ENCODE peak calls at places on chromosomes 2 and 18, in eight cellular contexts. K, Q, G, I, N, U, X and T are unnamed samples.

GRCh38 chr18:69402219-69402989 is 1.7 kb downstream of the DOK6 start:
- DNase-seq in K (no peak), Q (no peak), G (no peak), I (no peak), N (peak; percentile 47), U (no peak), X (peak; percentile 12), T (no peak)

GRCh38 chr2:80420530-80421208 is 116.1 kb upstream of the LRRTM1 start:
- DNase-seq in K (no peak), Q (no peak), G (no peak), I (no peak), N (no peak), U (no peak), X (no peak), T (no peak)

GRCh38 chr2:135969655-135970387 is 15.6 kb downstream of the DARS1 start:
- DNase-seq in K (no peak), Q (no peak), G (no peak), I (no peak), N (no peak), U (no peak), X (no peak), T (no peak)

GRCh38 chr2:160418398-160418765 is 75.2 kb downstream of the RBMS1 start:
- DNase-seq in K (no peak), Q (no peak), G (no peak), I (no peak), N (no peak), U (no peak), X (no peak), T (no peak)

GRCh38 chr18:10406172-10406663 is 48.2 kb upstream of the APCDD1 start:
- DNase-seq in K (no peak), Q (no peak), G (no peak), I (no peak), N (no peak), U (no peak), X (no peak), T (no peak)

GRCh38 chr2:10408649-10409579 is 39.2 kb downstream of the ODC1 start:
- DNase-seq in K (peak; percentile 64), Q (peak; percentile 90), G (peak; percentile 84), I (peak; percentile 74), N (peak; percentile 76), U (peak; percentile 96), X (peak; percentile 65), T (peak; percentile 10)

GRCh38 chr18:49723648-49724180 is 89.6 kb downstream of the ACAA2 start:
- DNase-seq in K (peak; percentile 51), Q (no peak), G (peak; percentile 7), I (no peak), N (no peak), U (no peak), X (no peak), T (no peak)

GRCh38 chr2:138059967-138060635 is 95.8 kb downstream of the HNMT start:
- DNase-seq in K (peak; percentile 41), Q (peak; percentile 96), G (no peak), I (no peak), N (no peak), U (no peak), X (peak; percentile 85), T (no peak)

GRCh38 chr2:47255794-47256193 is 100.7 kb upstream of the STPG4 start:
- DNase-seq in K (no peak), Q (no peak), G (no peak), I (no peak), N (no peak), U (no peak), X (no peak), T (no peak)

GRCh38 chr2:64963719-64964118 is 25.5 kb upstream of the SLC1A4 start:
- DNase-seq in K (no peak), Q (no peak), G (no peak), I (no peak), N (no peak), U (no peak), X (no peak), T (no peak)

GRCh38 chr2:16396171-16396570 is 269.5 kb downstream of the CYRIA start:
- DNase-seq in K (no peak), Q (no peak), G (no peak), I (no peak), N (no peak), U (no peak), X (no peak), T (no peak)

GRCh38 chr18:3153107-3153704 is 66.6 kb downstream of the MYOM1 start:
- DNase-seq in K (no peak), Q (no peak), G (no peak), I (no peak), N (no peak), U (no peak), X (no peak), T (no peak)

DNA sequence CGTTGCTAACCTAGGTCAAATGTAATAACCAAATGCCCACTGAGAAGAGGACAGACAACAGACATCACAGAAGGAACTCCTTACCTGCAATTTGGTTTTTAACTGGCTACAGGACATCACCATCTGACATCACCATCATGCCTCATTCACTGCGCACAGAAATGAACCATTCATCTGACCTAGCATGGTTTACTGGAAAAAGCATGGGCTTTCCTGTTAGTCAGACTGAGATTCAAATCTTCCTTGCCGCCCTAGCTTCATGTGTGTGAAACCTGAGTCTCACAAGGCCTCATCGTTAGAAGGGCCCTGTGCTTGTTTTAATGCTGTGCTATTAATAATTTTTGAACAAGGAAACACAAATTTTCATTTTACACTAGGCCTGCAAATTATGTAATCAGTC is 1.1 kb upstream of the HIBCH start:
- DNase-seq in K (no peak), Q (no peak), G (peak; percentile 64), I (no peak), N (no peak), U (no peak), X (no peak), T (no peak)
- H3K27ac ChIP-seq in K (no peak overlapping the region), Q (peak overlapping the region; percentile 92), G (peak overlapping the region; percentile 87), I (no peak overlapping the region), N (peak overlapping the region; percentile 96), U (peak overlapping the region; percentile 91), X (no peak overlapping the region), T (peak overlapping the region; percentile 95)

DNA sequence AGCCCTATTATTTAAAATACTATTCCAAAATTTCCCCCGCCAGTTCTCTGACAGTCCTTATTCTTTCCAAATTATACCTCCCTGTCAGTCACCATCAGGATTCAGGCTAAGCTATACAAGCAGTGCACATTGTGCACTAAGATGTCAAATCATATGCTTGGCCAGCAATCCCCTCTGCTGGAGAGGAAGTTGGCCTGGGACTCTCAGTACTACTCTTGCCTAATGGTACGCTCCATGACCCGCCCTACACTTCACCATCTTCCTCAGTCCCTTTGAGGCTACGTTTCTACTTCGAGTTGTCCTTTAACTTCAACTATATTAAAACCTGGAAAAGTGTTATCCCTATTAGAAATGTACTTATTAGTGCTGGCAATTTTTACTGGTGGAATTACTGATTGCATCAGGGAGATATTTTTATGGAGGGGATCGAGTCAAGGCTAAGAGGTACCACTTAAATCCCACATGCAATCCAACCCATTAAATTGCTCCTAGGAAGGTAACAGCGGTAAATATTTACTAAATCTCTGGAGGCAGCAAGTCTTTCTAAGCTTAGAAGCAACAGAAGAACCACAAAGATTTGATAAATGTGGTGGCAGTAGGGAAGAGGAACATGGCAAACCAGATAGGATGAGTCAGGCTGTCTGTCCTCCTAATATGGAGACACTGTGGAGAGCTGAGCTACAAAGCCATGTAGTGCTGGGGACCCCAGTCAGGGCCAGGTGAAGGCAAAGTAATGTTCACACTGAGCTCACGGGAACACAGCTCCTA is 2.7 kb downstream of the USP40 start:
- DNase-seq in K (peak; percentile 40), Q (no peak), G (no peak), I (no peak), N (no peak), U (no peak), X (no peak), T (no peak)
- H3K27ac ChIP-seq in K (peak overlapping the region; percentile 38), Q (no peak overlapping the region), G (no peak overlapping the region), I (no peak overlapping the region), N (no peak overlapping the region), U (no peak overlapping the region), X (no peak overlapping the region), T (no peak overlapping the region)

DNA sequence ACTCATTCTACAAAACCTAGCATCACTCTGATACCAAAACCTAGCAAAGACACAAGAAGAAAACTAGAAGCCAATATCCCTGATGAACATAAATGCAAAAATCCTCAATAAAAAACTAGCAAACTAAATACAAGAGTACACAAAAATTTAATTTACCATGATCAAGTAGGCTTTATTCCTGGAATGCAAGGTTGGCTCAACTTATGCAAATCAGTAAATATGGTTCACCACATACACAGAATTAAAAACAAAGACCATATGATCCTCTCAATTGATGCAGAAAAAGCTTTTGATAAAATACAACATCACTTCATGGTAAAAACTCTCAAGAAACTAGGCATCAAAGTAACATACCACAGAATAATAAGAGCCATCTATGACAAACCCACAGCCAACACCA is 188.3 kb downstream of the ETAA1 start:
- DNase-seq in K (no peak), Q (no peak), G (no peak), I (no peak), N (no peak), U (no peak), X (no peak), T (no peak)
- H3K27ac ChIP-seq in K (no peak overlapping the region), Q (no peak overlapping the region), G (no peak overlapping the region), I (no peak overlapping the region), N (no peak overlapping the region), U (no peak overlapping the region), X (no peak overlapping the region), T (no peak overlapping the region)

GRCh38 chr2:118853647-118854367 is 6.4 kb upstream of the EN1 start:
- DNase-seq in K (no peak), Q (no peak), G (no peak), I (no peak), N (no peak), U (no peak), X (no peak), T (no peak)

GRCh38 chr2:118856330-118856977 is 9.0 kb upstream of the EN1 start:
- DNase-seq in K (no peak), Q (no peak), G (no peak), I (no peak), N (no peak), U (no peak), X (no peak), T (no peak)

GRCh38 chr2:118856978-118857676 is 9.7 kb upstream of the EN1 start:
- DNase-seq in K (no peak), Q (no peak), G (no peak), I (no peak), N (no peak), U (peak; percentile 69), X (no peak), T (no peak)

GRCh38 chr2:118854507-118855300 is 7.3 kb upstream of the EN1 start:
- DNase-seq in K (no peak), Q (no peak), G (no peak), I (no peak), N (no peak), U (no peak), X (no peak), T (no peak)

DNA sequence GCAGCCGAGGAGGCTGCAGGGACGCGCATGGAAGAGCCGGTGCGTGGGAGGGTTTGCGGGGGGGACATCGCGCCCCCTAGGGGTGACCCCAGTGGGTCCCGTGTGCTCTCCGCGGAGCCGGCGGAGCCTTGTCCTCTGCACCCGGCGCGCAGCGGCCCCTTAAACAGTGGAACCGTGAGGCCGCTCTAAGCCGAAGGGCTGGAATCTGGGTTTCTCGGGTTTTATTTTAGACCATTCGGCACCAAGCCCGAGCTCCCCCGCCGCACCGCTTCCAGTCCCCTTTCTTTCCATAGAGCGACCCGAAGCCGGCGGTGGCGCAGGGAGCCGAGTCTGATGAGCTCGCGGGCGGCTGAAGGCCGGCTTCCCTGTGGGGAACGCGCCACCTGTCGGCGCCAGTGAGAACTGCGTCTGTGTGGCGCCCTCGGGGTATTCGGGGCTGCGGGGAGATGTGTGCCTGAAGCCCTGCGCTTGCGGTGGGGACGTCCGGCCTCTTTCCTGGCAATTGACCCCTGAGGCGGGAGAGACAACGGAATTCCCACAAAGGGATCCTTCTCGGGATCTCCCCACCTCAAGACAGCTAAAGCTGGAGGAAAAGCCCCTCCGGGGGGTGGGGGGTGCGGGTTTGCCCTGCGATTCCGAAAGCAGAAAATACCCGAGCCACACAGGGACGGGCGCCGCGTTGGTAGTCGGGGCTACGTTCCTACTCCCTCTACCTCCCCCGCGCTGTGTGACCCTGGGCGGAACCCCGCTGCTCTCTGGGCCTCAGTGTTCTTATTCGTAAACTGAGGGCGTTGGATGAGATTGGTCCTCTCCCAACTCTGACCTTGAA is 8.2 kb upstream of the EN1 start:
- DNase-seq in K (peak; percentile 52), Q (peak; percentile 85), G (peak; percentile 75), I (peak; percentile 76), N (peak; percentile 71), U (peak; percentile 93), X (peak; percentile 82), T (peak; percentile 25)
- H3K27ac ChIP-seq in K (no peak overlapping the region), Q (no peak overlapping the region), G (no peak overlapping the region), I (no peak overlapping the region), N (no peak overlapping the region), U (no peak overlapping the region), X (no peak overlapping the region), T (no peak overlapping the region)